ENCODE peak calls at places on chromosomes 1 and 21, in seven cellular contexts. Y is GM23248, L is GM23338, Z is IMR-90, K is mammary epithelial cell, H is astrocyte, V is MM.1S. G is an unnamed sample.

GRCh38 chr21:38756746-38757145 is 49.0 kb upstream of the ETS2 start:
- DNase-seq in Y (peak; percentile 90), L (no peak), Z (peak; percentile 92), K (peak; percentile 26), H (peak; percentile 83), V (no peak), G (no peak)

GRCh38 chr1:197145451-197146029 is 929 bp downstream of the ASPM start:
- DNase-seq in Y (peak; percentile 41), L (no peak), Z (no peak), K (no peak), H (no peak), V (peak; percentile 35), G (no peak)

GRCh38 chr21:32336711-32337110 is 38.1 kb downstream of the MRAP start:
- DNase-seq in Y (peak; percentile 77), L (no peak), Z (peak; percentile 56), K (peak; percentile 32), H (peak; percentile 49), V (no peak), G (no peak)

GRCh38 chr21:28632718-28633408 is 359.8 kb downstream of the LTN1 start:
- DNase-seq in Y (peak; percentile 81), L (peak; percentile 24), Z (peak; percentile 83), K (peak; percentile 97), H (peak; percentile 72), V (no peak), G (no peak)

GRCh38 chr1:212284332-212284743 is 872 bp upstream of the PPP2R5A start:
- DNase-seq in Y (peak; percentile 60), L (no peak), Z (peak; percentile 16), K (no peak), H (no peak), V (no peak), G (no peak)

GRCh38 chr1:46301406-46302090 is 1.9 kb downstream of the LRRC41 start:
- DNase-seq in Y (peak; percentile 71), L (peak; percentile 54), Z (peak; percentile 37), K (peak; percentile 48), H (peak; percentile 47), V (no peak), G (no peak)

GRCh38 chr1:195594773-195595172 is 1013.5 kb downstream of the KCNT2 start:
- DNase-seq in Y (no peak), L (no peak), Z (no peak), K (no peak), H (no peak), V (no peak), G (no peak)

GRCh38 chr1:203437696-203438315 is 37.8 kb upstream of the PRELP start:
- DNase-seq in Y (no peak), L (no peak), Z (no peak), K (no peak), H (no peak), V (no peak), G (no peak)

GRCh38 chr1:89781494-89782126 is 39.2 kb upstream of the LRRC8D start:
- DNase-seq in Y (no peak), L (no peak), Z (no peak), K (no peak), H (peak; percentile 51), V (no peak), G (no peak)

GRCh38 chr1:56291374-56291841 is 288.0 kb downstream of the PLPP3 start:
- DNase-seq in Y (peak; percentile 10), L (peak; percentile 56), Z (no peak), K (no peak), H (no peak), V (no peak), G (no peak)

GRCh38 chr1:71667224-71667623 is 586.4 kb upstream of the ZRANB2 start:
- DNase-seq in Y (peak; percentile 44), L (no peak), Z (peak; percentile 25), K (peak; percentile 23), H (peak; percentile 24), V (no peak), G (no peak)

GRCh38 chr1:214380986-214381695 is 100.2 kb downstream of the SMYD2 start:
- DNase-seq in Y (no peak), L (no peak), Z (no peak), K (no peak), H (peak; percentile 50), V (no peak), G (no peak)

GRCh38 chr1:195096051-195096521 is 1512.2 kb downstream of the KCNT2 start:
- DNase-seq in Y (no peak), L (peak; percentile 9), Z (no peak), K (no peak), H (no peak), V (no peak), G (no peak)

GRCh38 chr1:234498448-234499118 is 19.6 kb upstream of the TARBP1 start:
- DNase-seq in Y (no peak), L (no peak), Z (no peak), K (peak; percentile 18), H (no peak), V (no peak), G (no peak)
- H3K4me1 ChIP-seq in Y (peaks cover 50% of the 10 kb centered on the region), L (peaks cover 12% of the 10 kb centered on the region), Z (peaks cover 27% of the 10 kb centered on the region), K (peaks cover 38% of the 10 kb centered on the region), H (peaks cover 42% of the 10 kb centered on the region), V (peaks cover 32% of the 10 kb centered on the region), G (peaks cover 41% of the 10 kb centered on the region)

GRCh38 chr1:227786673-227787512 is 28.6 kb upstream of the PRSS38 start:
- DNase-seq in Y (peak; percentile 41), L (peak; percentile 24), Z (no peak), K (no peak), H (no peak), V (peak; percentile 24), G (no peak)
- H2AFZ ChIP-seq in Y (peak overlapping the region; percentile 74), L (peak overlapping the region; percentile 97), Z (peak overlapping the region; percentile 94), K (peak overlapping the region; percentile 91), H (peak overlapping the region; percentile 56), V (peak overlapping the region; percentile 95), G (no peak overlapping the region)

GRCh38 chr1:109283748-109284600 is 1.0 kb upstream of the PSRC1 start:
- DNase-seq in Y (no peak), L (peak; percentile 83), Z (no peak), K (no peak), H (no peak), V (peak; percentile 53), G (no peak)
- H3K4me1 ChIP-seq in Y (peaks cover 5% of the 10 kb centered on the region), L (peaks cover 29% of the 10 kb centered on the region), Z (peaks cover 5% of the 10 kb centered on the region), K (peaks cover 22% of the 10 kb centered on the region), H (peaks cover 29% of the 10 kb centered on the region), V (peaks cover 10% of the 10 kb centered on the region), G (peaks cover 17% of the 10 kb centered on the region)

DNA sequence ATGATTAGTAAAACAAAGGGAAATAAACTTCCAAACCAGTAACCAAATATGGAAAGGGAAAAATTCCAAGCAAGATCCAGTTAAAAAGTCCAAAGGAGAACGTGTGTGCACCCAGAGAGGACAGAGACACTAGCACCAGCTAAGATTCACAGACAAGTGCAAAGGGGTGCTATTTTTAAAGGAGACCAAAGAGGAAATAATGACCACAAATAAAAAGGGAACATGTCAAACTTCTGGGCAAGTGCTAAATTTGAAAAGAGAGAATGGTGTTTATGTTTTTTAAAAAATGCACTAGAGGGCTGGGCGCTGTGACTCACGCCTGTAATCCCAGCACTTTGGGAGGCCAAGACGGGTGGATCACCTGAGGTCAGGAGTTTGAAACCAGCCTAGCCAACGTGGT is 8.6 kb downstream of the JAM2 start:
- DNase-seq in Y (no peak), L (no peak), Z (no peak), K (no peak), H (no peak), V (no peak), G (no peak)
- H2AFZ ChIP-seq in Y (no peak overlapping the region), L (no peak overlapping the region), Z (no peak overlapping the region), K (no peak overlapping the region), H (no peak overlapping the region), V (no peak overlapping the region), G (no peak overlapping the region)

GRCh38 chr1:93672069-93672468 is 9.6 kb downstream of the BCAR3 start:
- DNase-seq in Y (peak; percentile 47), L (no peak), Z (peak; percentile 93), K (peak; percentile 42), H (peak; percentile 76), V (no peak), G (no peak)
- H3K4me1 ChIP-seq in Y (peaks cover 92% of the 10 kb centered on the region), L (peaks cover 9% of the 10 kb centered on the region), Z (peaks cover 47% of the 10 kb centered on the region), K (peaks cover 70% of the 10 kb centered on the region), H (peaks cover 76% of the 10 kb centered on the region), V (no peaks in the 10 kb centered on the region), G (no peaks in the 10 kb centered on the region)

GRCh38 chr1:1347026-1347595 is 2.1 kb downstream of the DVL1 start:
- DNase-seq in Y (no peak), L (no peak), Z (no peak), K (no peak), H (no peak), V (no peak), G (no peak)

GRCh38 chr1:1348420-1349255 is 580 bp downstream of the DVL1 start:
- DNase-seq in Y (peak; percentile 66), L (peak; percentile 62), Z (peak; percentile 46), K (peak; percentile 40), H (no peak), V (no peak), G (no peak)

GRCh38 chr1:1347663-1348419 is 1.4 kb downstream of the DVL1 start:
- DNase-seq in Y (peak; percentile 66), L (no peak), Z (peak; percentile 25), K (peak; percentile 47), H (no peak), V (no peak), G (no peak)

GRCh38 chr1:1351511-1352427 is 2.6 kb upstream of the DVL1 start:
- DNase-seq in Y (peak; percentile 75), L (peak; percentile 40), Z (peak; percentile 38), K (no peak), H (no peak), V (no peak), G (no peak)

DNA sequence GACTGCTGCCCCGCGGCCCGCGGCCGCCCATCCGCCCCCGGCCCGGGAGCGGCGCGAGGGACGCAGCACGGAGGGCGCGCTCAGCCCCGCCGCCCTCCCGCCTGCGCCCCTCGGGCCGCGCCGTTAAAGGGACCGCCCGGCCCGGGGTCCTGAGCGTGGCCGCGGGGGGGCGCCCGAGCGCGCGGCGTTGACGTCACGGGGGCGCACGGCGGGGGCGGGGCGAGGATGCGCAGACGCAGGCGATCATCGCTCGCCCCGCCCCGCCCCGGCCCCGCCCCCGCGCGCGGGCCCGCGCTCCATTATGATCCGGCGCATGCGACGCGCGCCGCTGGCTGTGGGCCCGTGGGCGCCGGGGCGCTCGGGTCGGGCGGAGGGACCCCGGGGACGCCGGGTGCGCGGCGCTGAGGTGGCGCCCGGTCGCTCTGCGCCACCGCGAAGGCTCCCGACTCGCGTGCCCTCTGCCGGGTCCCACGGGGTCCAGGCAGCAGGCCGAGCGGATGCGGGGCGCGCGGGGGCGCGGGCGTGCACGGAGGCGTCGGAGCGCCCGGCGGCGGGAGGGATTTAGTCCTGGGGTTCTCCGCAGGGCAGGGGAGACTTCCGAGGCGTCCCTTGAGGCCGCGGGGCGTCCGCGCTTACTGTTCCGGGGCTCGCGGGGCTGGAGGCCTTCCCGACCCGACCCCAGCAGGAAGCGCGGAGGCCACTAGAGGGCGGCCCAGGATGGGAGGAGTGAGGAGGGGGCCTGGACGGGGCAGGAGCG is at the start of gene DVL1:
- DNase-seq in Y (peak; percentile 90), L (peak; percentile 89), Z (peak; percentile 58), K (peak; percentile 31), H (no peak), V (peak; percentile 67), G (peak; percentile 80)
- H2AFZ ChIP-seq in Y (no peak within 1 kb of the TSS), L (no peak within 1 kb of the TSS), Z (peak within 1 kb of the TSS; percentile 91), K (peak within 1 kb of the TSS; percentile 83), H (no peak within 1 kb of the TSS), V (no peak within 1 kb of the TSS), G (peak within 1 kb of the TSS; percentile 45)

GRCh38 chr1:169697769-169698168 is 13.7 kb downstream of the SELL start:
- DNase-seq in Y (no peak), L (no peak), Z (no peak), K (no peak), H (no peak), V (no peak), G (peak; percentile 33)
- H3K4me1 ChIP-seq in Y (no peaks in the 10 kb centered on the region), L (no peaks in the 10 kb centered on the region), Z (no peaks in the 10 kb centered on the region), K (peaks cover 4% of the 10 kb centered on the region), H (no peaks in the 10 kb centered on the region), V (peaks cover 24% of the 10 kb centered on the region), G (peaks cover 70% of the 10 kb centered on the region)

G was measured in OCI-LY7.